ENCODE peak calls at places on chromosomes 13 and 19, in four cellular contexts. C is Panc1, K is K562, X is SK-N-SH. W is an unnamed sample.

GRCh38 chr13:77328819-77329132 is 1.9 kb upstream of the MYCBP2 start:
- DNase-seq in K (no peak), C (no peak), X (no peak), W (no peak)

GRCh38 chr13:64311948-64312347 is 2896.3 kb upstream of the PCDH20 start:
- DNase-seq in X (no peak), C (no peak), K (no peak), W (no peak)

GRCh38 chr19:14105680-14106079 is 11.9 kb downstream of the PRKACA start:
- DNase-seq in X (no peak), C (no peak), K (no peak), W (no peak)

GRCh38 chr19:7013678-7014077 is 7.6 kb downstream of the MBD3L2B start:
- DNase-seq in C (no peak), X (no peak), K (no peak), W (no peak)

GRCh38 chr19:14826006-14826405 is 9.0 kb downstream of the OR7A5 start:
- DNase-seq in K (no peak), C (no peak), X (no peak), W (no peak)

GRCh38 chr19:43664008-43664407 is 6.0 kb downstream of the PLAUR start:
- DNase-seq in X (no peak), C (no peak), K (no peak), W (no peak)

GRCh38 chr19:8158411-8159074 is 9.2 kb upstream of the FBN3 start:
- DNase-seq in C (peak), K (peak), X (peak), W (peak)

GRCh38 chr19:53466726-53467125 is 807 bp upstream of the ZNF813 start:
- DNase-seq in K (no peak), C (no peak), X (peak), W (no peak)

GRCh38 chr19:18915639-18916038 is 3.5 kb downstream of the COPE start:
- DNase-seq in K (no peak), X (peak), C (no peak), W (peak)

GRCh38 chr13:34145061-34145460 is 327.1 kb downstream of the RFC3 start:
- DNase-seq in K (no peak), C (no peak), X (no peak), W (no peak)

GRCh38 chr19:46714523-46715106 is 2.3 kb downstream of the PRKD2 start:
- DNase-seq in X (no peak), C (no peak), K (no peak), W (no peak)

GRCh38 chr13:66106246-66106645 is 1123.9 kb downstream of the PCDH9 start:
- DNase-seq in C (no peak), K (no peak), X (no peak), W (no peak)

GRCh38 chr13:30466841-30467252 is 1.1 kb upstream of the HMGB1 start:
- DNase-seq in K (no peak), X (no peak), C (no peak), W (no peak)

GRCh38 chr19:38496603-38497487 is 63.4 kb downstream of the RYR1 start:
- DNase-seq in K (no peak), C (no peak), X (no peak), W (no peak)

GRCh38 chr19:3178973-3179738 is 587 bp downstream of the S1PR4 start:
- DNase-seq in C (no peak), K (no peak), X (no peak), W (no peak)

GRCh38 chr19:55116232-55117062 is 990 bp downstream of the PPP1R12C start:
- DNase-seq in C (no peak), X (peak), K (peak), W (peak)

GRCh38 chr19:35220315-35220921 is 8.1 kb downstream of the FAM187B start:
- DNase-seq in K (peak), C (no peak), X (no peak), W (no peak)

DNA sequence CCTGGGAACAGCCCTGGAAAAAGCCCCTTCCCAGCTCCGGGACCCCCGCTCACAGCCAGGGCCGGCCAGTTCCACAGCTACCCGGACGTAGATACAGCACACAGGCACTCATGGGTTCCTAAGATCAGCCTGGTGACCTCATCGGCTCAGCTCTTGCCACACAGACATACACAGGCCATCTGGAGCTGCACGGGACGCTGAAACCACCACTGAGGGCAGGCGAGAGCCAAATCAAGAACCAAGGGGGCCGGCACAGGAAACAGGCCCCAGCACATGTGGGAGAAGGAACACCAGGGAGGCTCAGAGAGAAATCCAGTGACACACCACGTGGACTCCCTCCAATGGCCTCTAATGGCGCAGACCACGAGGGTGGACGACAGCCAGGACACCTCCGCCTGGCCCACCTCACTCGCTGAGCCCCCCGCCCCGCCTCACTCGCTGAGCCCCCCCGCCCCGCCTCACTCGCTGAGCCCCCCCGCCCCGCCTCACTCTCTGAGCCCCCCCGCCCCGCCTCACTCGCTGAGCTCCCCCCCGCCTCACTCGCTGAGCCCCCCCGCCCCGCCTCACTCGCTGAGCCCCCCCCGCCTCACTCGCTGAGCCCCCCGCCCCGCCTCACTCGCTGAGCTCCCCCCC is 69.7 kb upstream of the C13orf46 start:
- DNase-seq in K (no peak), C (no peak), X (peak), W (peak)
- TF ChIP-seq SIN3A in K (no peak), C (no peak), X (no peak), W (no peak)

GRCh38 chr19:5691205-5691929 is 1.3 kb downstream of the RPL36 start:
- DNase-seq in X (peak), K (peak), C (no peak), W (no peak)

GRCh38 chr19:5693195-5694166 is 3.4 kb downstream of the RPL36 start:
- DNase-seq in C (no peak), K (no peak), X (peak), W (no peak)

GRCh38 chr19:5694167-5694951 is 4.3 kb downstream of the RPL36 start:
- DNase-seq in X (peak), C (no peak), K (no peak), W (no peak)

GRCh38 chr19:5691930-5692784 is 2.1 kb downstream of the RPL36 start:
- DNase-seq in X (peak), C (no peak), K (no peak), W (no peak)

DNA sequence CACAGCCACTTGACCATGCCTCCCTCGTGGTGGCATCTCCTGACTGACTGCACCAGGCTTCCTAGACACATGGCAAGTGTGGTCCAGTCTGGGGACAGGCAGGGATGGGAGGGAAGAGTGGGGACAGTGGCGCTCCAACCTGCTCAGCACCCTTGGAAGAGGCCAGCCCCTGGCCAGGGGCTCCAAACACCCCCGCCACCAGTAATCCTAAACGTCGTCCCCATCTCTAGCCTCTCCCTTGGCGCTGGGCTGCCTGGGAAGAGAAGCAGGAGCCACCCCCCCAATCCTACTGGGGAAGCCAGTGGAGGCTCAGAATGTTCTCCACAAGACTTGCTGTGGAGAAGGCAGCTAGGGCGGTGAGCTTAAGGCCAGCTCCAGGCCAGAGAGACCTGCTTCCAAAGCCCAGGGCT is 2.7 kb downstream of the RPL36 start:
- DNase-seq in C (no peak), X (peak), K (no peak), W (no peak)
- TF ChIP-seq SIN3A in C (no peak), X (no peak), K (no peak), W (no peak)

GRCh38 chr13:41962994-41963393 is 2.1 kb upstream of the VWA8 start:
- DNase-seq in C (no peak), X (no peak), K (no peak), W (no peak)
- TF ChIP-seq SIN3A in C (no peak), X (no peak), K (no peak), W (no peak)

GRCh38 chr19:4717191-4717965 is 6.3 kb downstream of the DPP9 start:
- DNase-seq in X (peak), C (no peak), K (no peak), W (peak)
- TF ChIP-seq SIN3A in X (no peak), C (no peak), K (no peak), W (no peak)

DNA sequence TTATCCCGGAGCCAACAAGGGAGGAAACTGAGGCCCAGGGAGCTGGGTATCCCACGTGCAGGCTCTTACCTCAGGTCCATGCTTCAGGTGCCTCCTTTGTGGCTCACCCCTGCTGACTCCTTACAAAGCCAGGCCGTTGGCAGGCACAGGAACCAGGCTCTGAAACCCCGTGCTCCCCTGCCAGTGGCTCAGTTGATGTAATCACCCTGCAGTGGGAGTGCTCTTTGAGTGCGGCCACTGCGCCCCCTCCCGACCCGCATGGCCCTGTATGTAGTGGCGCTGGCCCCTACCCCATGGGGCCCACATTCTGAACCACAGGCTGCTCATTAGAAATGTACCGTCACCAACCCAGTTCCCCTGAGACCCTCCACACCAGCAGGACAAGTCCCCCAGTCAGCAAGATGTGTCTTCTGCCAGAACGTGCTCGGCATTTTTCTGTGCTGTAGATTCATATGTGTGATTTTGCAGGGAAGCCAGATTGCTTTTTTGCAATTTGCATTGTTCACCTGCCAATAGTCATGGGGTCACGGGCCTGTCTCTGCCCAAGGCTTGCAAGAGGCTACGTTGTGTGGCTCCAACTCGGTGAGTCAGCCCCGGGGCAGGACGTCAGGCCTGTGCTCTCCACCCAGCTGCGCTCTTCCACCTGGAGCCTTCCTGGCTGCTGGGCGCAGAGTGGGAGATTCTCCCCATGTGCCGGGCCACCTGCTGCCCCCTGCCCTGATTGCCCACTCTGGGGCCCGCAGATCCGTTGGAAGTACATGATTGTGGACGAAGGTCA is 60.3 kb downstream of the SMARCA4 start:
- DNase-seq in X (no peak), K (no peak), C (no peak), W (no peak)
- TF ChIP-seq SIN3A in X (no peak), K (no peak), C (no peak), W (no peak)

DNA sequence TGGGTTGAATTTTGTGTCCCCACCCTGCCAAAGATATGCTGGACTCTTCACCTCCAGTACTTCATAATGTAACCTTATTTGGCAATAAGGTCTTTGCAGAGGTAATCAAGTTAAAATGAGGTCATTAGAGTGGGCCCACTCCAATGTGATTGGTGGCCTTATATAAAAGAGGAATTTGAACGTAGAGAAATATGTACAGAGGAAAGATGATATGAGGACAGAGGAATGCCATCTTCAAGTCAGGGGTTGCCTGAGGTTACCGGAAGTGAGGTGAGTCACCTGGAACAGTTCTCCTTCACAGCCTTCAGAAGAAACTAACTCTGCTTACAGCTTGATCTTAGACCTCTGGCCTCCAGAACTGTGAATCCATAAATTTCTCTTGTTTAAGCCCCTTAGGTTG is 69.9 kb downstream of the GPC5 start:
- DNase-seq in C (no peak), K (no peak), X (no peak), W (no peak)
- TF ChIP-seq SIN3A in C (no peak), K (no peak), X (no peak), W (no peak)